ENCODE peak calls at places on chromosomes 11 and 22, in nine cellular contexts. E, K, P, W, X, R, J, N and T are unnamed samples. For H3K4me1, the result is how much of the 10 kb centered on the place peaks cover.

GRCh38 chr11:92048415-92048814 is 176.2 kb upstream of the FAT3 start:
- DNase-seq in R (no peak), P (no peak), J (no peak), N (no peak), E (no peak), W (no peak), X (no peak), K (peak), T (no peak)

GRCh38 chr22:40449676-40450035 is 79.3 kb downstream of the SGSM3 start:
- DNase-seq in J (no peak), E (no peak), W (no peak), P (no peak), R (no peak), X (no peak), K (no peak), N (no peak), T (no peak)

GRCh38 chr11:726278-726915 is 20.4 kb downstream of the EPS8L2 start:
- DNase-seq in K (peak), N (no peak), X (peak), J (peak), R (no peak), P (peak), E (peak), W (peak), T (peak)

GRCh38 chr11:9001736-9002135 is 2.1 kb downstream of the NRIP3 start:
- DNase-seq in R (no peak), W (no peak), J (no peak), K (no peak), N (no peak), E (no peak), P (no peak), X (no peak), T (no peak)

GRCh38 chr11:14554959-14555358 is 34.8 kb upstream of the PSMA1 start:
- DNase-seq in X (no peak), W (no peak), N (no peak), R (no peak), E (peak), K (no peak), J (no peak), P (no peak), T (no peak)

GRCh38 chr11:75056806-75057205 is 39.9 kb downstream of the OR2AT4 start:
- DNase-seq in E (no peak), J (no peak), R (no peak), X (no peak), N (no peak), P (no peak), W (no peak), K (no peak), T (no peak)

GRCh38 chr22:30875481-30876215 is 92.9 kb downstream of the MORC2 start:
- DNase-seq in W (no peak), R (peak), J (no peak), X (peak), N (no peak), P (peak), K (no peak), E (no peak), T (no peak)

GRCh38 chr11:606245-606644 is 9.5 kb downstream of the IRF7 start:
- DNase-seq in N (no peak), X (no peak), W (no peak), K (peak), R (peak), E (no peak), P (peak), J (peak), T (no peak)

GRCh38 chr11:35404397-35404775 is 15.0 kb downstream of the SLC1A2 start:
- DNase-seq in J (no peak), W (peak), K (peak), E (peak), R (no peak), X (no peak), N (no peak), P (no peak), T (peak)

GRCh38 chr11:76662656-76663460 is 7.7 kb downstream of the LRRC32 start:
- DNase-seq in K (no peak), W (no peak), N (no peak), J (no peak), E (no peak), P (no peak), R (no peak), X (peak), T (peak)

GRCh38 chr22:41994506-41994905 is 4.1 kb upstream of the WBP2NL start:
- DNase-seq in N (no peak), R (no peak), X (peak), W (no peak), P (no peak), J (no peak), K (no peak), E (no peak), T (no peak)

GRCh38 chr22:32836286-32836859 is 34.9 kb downstream of the TIMP3 start:
- DNase-seq in W (no peak), J (no peak), N (no peak), X (no peak), K (no peak), R (no peak), E (peak), P (no peak), T (no peak)

GRCh38 chr22:32839776-32840571 is 38.5 kb downstream of the TIMP3 start:
- DNase-seq in N (no peak), P (no peak), W (no peak), X (no peak), R (peak), J (peak), E (no peak), K (no peak), T (no peak)

GRCh38 chr22:32841175-32841574 is 39.7 kb downstream of the TIMP3 start:
- DNase-seq in X (no peak), E (no peak), R (no peak), J (no peak), P (no peak), W (no peak), K (no peak), N (no peak), T (no peak)

GRCh38 chr22:32837142-32837541 is 35.6 kb downstream of the TIMP3 start:
- DNase-seq in K (no peak), W (no peak), X (no peak), P (no peak), E (no peak), N (no peak), J (no peak), R (no peak), T (no peak)

DNA sequence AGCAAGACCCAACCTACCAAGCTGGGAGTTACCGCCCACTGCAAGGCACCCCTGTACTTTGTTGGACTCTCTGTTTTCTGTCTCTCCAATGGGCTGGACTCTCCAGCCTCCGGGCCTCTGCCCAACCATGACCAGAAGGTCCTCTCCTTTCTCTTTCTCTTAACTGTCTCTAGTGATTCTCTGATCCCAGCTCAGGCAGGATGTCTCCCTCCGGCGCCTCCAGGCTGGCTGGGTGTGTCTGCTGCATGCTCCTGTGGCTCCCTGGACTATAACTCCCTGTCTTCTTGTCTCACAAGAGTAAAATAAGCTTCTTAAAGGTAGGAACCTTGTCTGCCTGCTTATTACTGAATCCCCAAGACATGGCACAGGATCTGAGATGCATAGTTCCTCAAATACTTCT is 36.3 kb downstream of the TIMP3 start:
- DNase-seq in P (no peak), X (no peak), W (no peak), K (no peak), R (no peak), J (no peak), N (no peak), E (no peak), T (no peak)
- H3K4me1 ChIP-seq in P (under half), X (under half), W (under half), K (under half), R (half or more), J (under half), N (under half), E (under half), T (under half)

GRCh38 chr11:31912808-31913207 is 101.7 kb upstream of the PAX6 start:
- DNase-seq in W (no peak), R (no peak), J (no peak), E (no peak), N (no peak), X (no peak), K (no peak), P (no peak), T (no peak)
- H3K4me3 ChIP-seq in W (no peak), R (no peak), J (no peak), E (no peak), N (no peak), X (no peak), K (no peak), P (no peak), T (no peak)

GRCh38 chr22:32830957-32831356 is 29.5 kb downstream of the TIMP3 start:
- DNase-seq in X (no peak), J (no peak), P (no peak), K (no peak), R (no peak), N (no peak), W (no peak), E (no peak), T (no peak)
- H3K27ac ChIP-seq in X (peak), J (no peak), P (no peak), K (no peak), R (peak), N (no peak), W (no peak), E (no peak), T (no peak)

DNA sequence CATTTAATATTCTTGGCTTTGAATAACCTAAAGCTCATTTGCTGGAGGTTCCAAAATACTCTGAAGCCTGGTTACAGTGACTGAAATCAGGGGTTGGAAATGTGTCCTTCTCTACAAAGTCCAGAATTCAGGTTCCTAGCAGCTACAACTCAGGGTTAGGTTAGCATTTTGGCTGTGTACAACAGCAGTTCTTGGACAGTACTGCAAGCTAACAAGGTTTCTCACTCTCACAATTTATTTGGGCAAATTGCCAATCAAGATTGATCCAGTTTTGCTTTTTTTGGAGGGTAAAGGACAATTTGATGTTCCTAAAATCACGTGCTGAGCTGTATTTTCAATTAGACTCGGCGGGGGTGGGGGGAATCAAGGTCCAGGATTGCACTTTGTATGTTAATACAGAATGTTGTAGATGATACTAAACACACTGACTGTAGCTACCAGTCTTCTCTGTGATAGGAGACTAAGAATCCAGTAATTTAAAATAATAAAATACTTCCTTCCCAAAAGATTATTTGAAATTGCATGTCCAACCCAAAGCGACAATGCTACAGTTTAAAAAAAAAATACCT is 49.7 kb upstream of the RAPSN start:
- DNase-seq in E (no peak), X (no peak), N (no peak), P (peak), J (no peak), W (no peak), K (no peak), R (no peak), T (no peak)
- H3K4me1 ChIP-seq in E (under half), X (half or more), N (under half), P (half or more), J (under half), W (under half), K (under half), R (half or more), T (under half)

GRCh38 chr11:62925745-62926668 is 4.8 kb upstream of the CHRM1 start:
- DNase-seq in J (no peak), N (no peak), K (no peak), E (no peak), X (peak), W (no peak), P (no peak), R (no peak), T (no peak)
- H3K4me3 ChIP-seq in J (no peak), N (peak), K (no peak), E (no peak), X (peak), W (peak), P (peak), R (no peak), T (peak)

GRCh38 chr11:17387280-17387679 is 1.2 kb downstream of the KCNJ11 start:
- DNase-seq in J (no peak), W (no peak), N (no peak), E (no peak), X (peak), R (no peak), K (no peak), P (no peak), T (no peak)

GRCh38 chr11:17387811-17388210 is 648 bp downstream of the KCNJ11 start:
- DNase-seq in E (no peak), P (no peak), R (no peak), J (no peak), K (no peak), N (no peak), W (no peak), X (peak), T (no peak)

GRCh38 chr11:17389205-17389956 is 922 bp upstream of the KCNJ11 start:
- DNase-seq in J (peak), N (peak), K (peak), R (peak), E (peak), X (peak), P (peak), W (peak), T (peak)

GRCh38 chr11:17389957-17390649 is 1.6 kb upstream of the KCNJ11 start:
- DNase-seq in P (no peak), X (peak), W (no peak), J (no peak), N (no peak), R (no peak), K (no peak), E (no peak), T (no peak)

GRCh38 chr11:17388609-17389204 is at the start of gene KCNJ11:
- DNase-seq in K (peak), R (no peak), X (no peak), P (peak), W (peak), N (no peak), E (no peak), J (no peak), T (no peak)
- H3K27ac ChIP-seq in K (peak), R (no peak), X (peak), P (peak), W (no peak), N (peak), E (peak), J (no peak), T (no peak)